ENCODE peak calls at places on chromosomes 11 and 22, in eight cellular contexts. S, F, X, D, Q, W, K and L are unnamed samples.

GRCh38 chr22:40434101-40434500 is 63.7 kb downstream of the SGSM3 start:
- DNase-seq in S (no peak), F (no peak), X (no peak), D (no peak), Q (no peak), W (no peak), K (no peak), L (no peak)

GRCh38 chr11:60748821-60749220 is 7.8 kb upstream of the MS4A15 start:
- DNase-seq in S (no peak), F (no peak), X (no peak), D (no peak), Q (no peak), W (no peak), K (no peak), L (no peak)

GRCh38 chr22:44538071-44538470 is 40.0 kb upstream of the RTL6 start:
- DNase-seq in S (no peak), F (no peak), X (no peak), D (no peak), Q (no peak), W (no peak), K (no peak), L (no peak)

GRCh38 chr11:132177106-132177505 is 806.7 kb downstream of the NTM start:
- DNase-seq in S (no peak), F (no peak), X (no peak), D (no peak), Q (no peak), W (no peak), K (no peak), L (no peak)

GRCh38 chr22:40218723-40219294 is 41.1 kb downstream of the TNRC6B start:
- DNase-seq in S (no peak), F (no peak), X (no peak), D (no peak), Q (no peak), W (no peak), K (no peak), L (no peak)

GRCh38 chr11:9265211-9266131 is at the start of gene DENND5A:
- DNase-seq in S (peak; percentile 88), F (peak; percentile 79), X (peak; percentile 99), D (peak; percentile 43), Q (peak; percentile 8), W (peak; percentile 94), K (peak; percentile 90), L (peak; percentile 98)

GRCh38 chr11:10041803-10042202 is 252.2 kb downstream of the SBF2 start:
- DNase-seq in S (no peak), F (no peak), X (no peak), D (no peak), Q (no peak), W (no peak), K (no peak), L (no peak)

GRCh38 chr22:17866621-17867020 is 92.4 kb upstream of the BID start:
- DNase-seq in S (no peak), F (no peak), X (no peak), D (no peak), Q (no peak), W (no peak), K (no peak), L (no peak)

GRCh38 chr11:68276864-68277263 is 5.1 kb upstream of the C11orf24 start:
- DNase-seq in S (no peak), F (no peak), X (no peak), D (no peak), Q (no peak), W (no peak), K (no peak), L (no peak)

GRCh38 chr11:133951484-133952198 is 5.1 kb downstream of the IGSF9B start:
- DNase-seq in S (no peak), F (no peak), X (no peak), D (no peak), Q (no peak), W (peak; percentile 61), K (no peak), L (peak; percentile 68)

GRCh38 chr22:42881982-42882656 is 25.0 kb upstream of the ARFGAP3 start:
- DNase-seq in S (no peak), F (no peak), X (no peak), D (no peak), Q (no peak), W (no peak), K (peak; percentile 96), L (no peak)

GRCh38 chr22:39117585-39118191 is 20.6 kb downstream of the APOBEC3H start:
- DNase-seq in S (peak; percentile 38), F (peak; percentile 36), X (peak; percentile 42), D (peak; percentile 53), Q (no peak), W (no peak), K (peak; percentile 61), L (no peak)

GRCh38 chr11:12008790-12009616 is 577 bp upstream of the DKK3 start:
- DNase-seq in S (no peak), F (no peak), X (peak; percentile 72), D (no peak), Q (no peak), W (peak; percentile 74), K (peak; percentile 22), L (peak; percentile 86)

GRCh38 chr11:104531894-104532293 is 366.4 kb downstream of the CASP12 start:
- DNase-seq in S (no peak), F (no peak), X (no peak), D (no peak), Q (no peak), W (no peak), K (no peak), L (no peak)

GRCh38 chr22:39947488-39948216 is 12.5 kb upstream of the TMA7B start:
- DNase-seq in S (no peak), F (no peak), X (no peak), D (no peak), Q (no peak), W (no peak), K (no peak), L (no peak)

GRCh38 chr11:61956191-61957027 is 6.3 kb downstream of the BEST1 start:
- DNase-seq in S (no peak), F (no peak), X (no peak), D (no peak), Q (no peak), W (no peak), K (no peak), L (no peak)

GRCh38 chr11:61955416-61956135 is 5.4 kb downstream of the BEST1 start:
- DNase-seq in S (no peak), F (no peak), X (peak; percentile 7), D (no peak), Q (no peak), W (peak; percentile 74), K (no peak), L (no peak)

GRCh38 chr11:61954106-61955030 is 4.2 kb downstream of the BEST1 start:
- DNase-seq in S (no peak), F (no peak), X (peak; percentile 84), D (no peak), Q (no peak), W (no peak), K (no peak), L (no peak)

GRCh38 chr11:61952882-61953281 is 2.7 kb downstream of the BEST1 start:
- DNase-seq in S (no peak), F (no peak), X (no peak), D (no peak), Q (no peak), W (no peak), K (no peak), L (no peak)

DNA sequence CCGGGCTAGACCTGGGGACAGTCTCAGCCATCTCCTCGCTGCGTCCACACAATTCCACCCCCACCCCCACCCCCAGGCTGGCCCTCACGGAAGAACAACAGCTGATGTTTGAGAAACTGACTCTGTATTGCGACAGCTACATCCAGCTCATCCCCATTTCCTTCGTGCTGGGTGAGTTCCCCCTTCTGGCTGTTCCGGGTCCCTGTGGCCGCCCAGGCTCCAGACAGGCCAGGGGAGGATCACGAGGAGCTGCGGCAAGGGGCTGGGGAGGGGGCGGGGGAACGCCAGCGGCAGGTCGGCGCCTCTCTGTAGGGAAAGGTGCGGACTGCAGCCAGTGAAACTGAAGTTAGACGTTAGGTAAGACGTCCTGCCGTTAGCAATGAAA is 4.9 kb downstream of the BEST1 start:
- DNase-seq in S (no peak), F (no peak), X (peak; percentile 40), D (no peak), Q (no peak), W (peak; percentile 84), K (peak; percentile 45), L (no peak)
- TF ChIP-seq POLR2A in S (no peak), F (no peak), X (no peak), D (no peak), Q (no peak), W (no peak), K (peak; percentile 26), L (no peak)

DNA sequence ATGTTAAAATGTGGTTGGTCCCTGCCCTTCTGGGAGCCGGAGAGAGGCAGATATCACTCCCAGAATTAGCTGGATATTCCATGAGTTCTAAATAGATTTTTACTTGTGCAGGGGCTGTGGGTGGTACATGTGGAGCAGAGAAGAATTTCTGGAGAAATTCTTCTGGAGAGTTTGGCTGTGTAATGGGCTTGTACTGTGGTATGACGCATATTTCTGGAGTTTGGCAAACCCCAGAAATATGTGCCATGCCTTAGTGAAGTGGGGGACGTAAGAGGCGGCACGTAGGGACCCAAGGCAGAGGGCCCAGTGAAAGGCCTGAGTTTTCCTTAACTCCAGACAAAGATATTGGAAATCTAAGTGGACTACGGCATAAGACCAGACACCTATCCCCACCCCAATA is 51.3 kb upstream of the TBCEL start:
- DNase-seq in S (no peak), F (no peak), X (no peak), D (no peak), Q (no peak), W (no peak), K (no peak), L (no peak)
- TF ChIP-seq POLR2A in S (no peak), F (no peak), X (no peak), D (no peak), Q (no peak), W (no peak), K (no peak), L (no peak)

GRCh38 chr22:37187891-37188761 is at the start of gene C1QTNF6:
- DNase-seq in S (no peak), F (no peak), X (no peak), D (no peak), Q (no peak), W (peak; percentile 83), K (no peak), L (no peak)
- TF ChIP-seq POLR2A in S (no peak), F (no peak), X (no peak), D (no peak), Q (no peak), W (no peak), K (peak; percentile 16), L (no peak)

GRCh38 chr22:50734343-50734771 is 3.6 kb upstream of the ACR start:
- DNase-seq in S (no peak), F (no peak), X (no peak), D (no peak), Q (no peak), W (no peak), K (peak; percentile 7), L (no peak)
- TF ChIP-seq POLR2A in S (no peak), F (no peak), X (no peak), D (no peak), Q (no peak), W (no peak), K (no peak), L (no peak)